ENCODE peak calls at places on chromosomes 12 and 14, in eight cellular contexts. M is CD4-positive, CD25-positive, alpha-beta regulatory T cell; L is CD8-positive, alpha-beta T cell; A is ovary; J is PC-3; T is Panc1; V is stomach; D is effector memory CD4-positive, alpha-beta T cell. I is an unnamed sample.

GRCh38 chr12:71763682-71764379 is 9.2 kb downstream of the RAB21 start:
- DNase-seq in T (no peak), D (no peak), J (no peak), M (no peak), A (no peak), V (no peak), L (no peak), I (no peak)

GRCh38 chr12:49818241-49818640 is 10.0 kb downstream of the NCKAP5L start:
- DNase-seq in T (no peak), J (no peak), M (no peak), D (no peak), L (no peak), V (no peak), A (peak; percentile 2), I (no peak)

GRCh38 chr12:50066402-50066801 is 9.0 kb downstream of the ASIC1 start:
- DNase-seq in M (no peak), L (no peak), A (no peak), V (no peak), D (no peak), T (no peak), J (no peak), I (peak; percentile 36)

GRCh38 chr12:100554608-100555077 is 18.8 kb upstream of the GAS2L3 start:
- DNase-seq in T (peak; percentile 58), D (no peak), V (no peak), M (no peak), J (peak; percentile 92), A (no peak), L (no peak), I (no peak)

GRCh38 chr14:106459971-106460730 is 933.8 kb downstream of the TMEM121 start:
- DNase-seq in D (peak; percentile 37), T (no peak), A (no peak), V (no peak), J (no peak), L (peak; percentile 23), M (peak; percentile 36), I (no peak)

GRCh38 chr14:100429537-100429936 is 106.4 kb downstream of the SLC25A47 start:
- DNase-seq in J (no peak), V (no peak), A (no peak), L (no peak), D (no peak), T (no peak), M (no peak), I (no peak)

GRCh38 chr14:20781805-20782204 is 737 bp downstream of the RNASE6 start:
- DNase-seq in D (no peak), M (no peak), T (no peak), J (no peak), A (no peak), V (no peak), L (no peak), I (no peak)

GRCh38 chr14:91374897-91375747 is 42.5 kb downstream of the CCDC88C start:
- DNase-seq in A (no peak), D (peak; percentile 42), M (no peak), L (no peak), V (peak; percentile 76), T (no peak), J (no peak), I (no peak)

GRCh38 chr14:82003418-82003817 is 469.8 kb upstream of the SEL1L start:
- DNase-seq in M (no peak), L (no peak), V (no peak), J (no peak), T (no peak), A (no peak), D (no peak), I (no peak)

GRCh38 chr14:38255408-38255672 is 553 bp downstream of the CLEC14A start:
- DNase-seq in M (no peak), J (no peak), T (no peak), L (no peak), D (no peak), V (no peak), A (peak; percentile 14), I (no peak)

GRCh38 chr14:64928239-64929002 is 14.1 kb downstream of the GPX2 start:
- DNase-seq in D (no peak), V (no peak), A (no peak), L (no peak), J (no peak), M (no peak), T (no peak), I (no peak)

GRCh38 chr14:36818212-36818611 is 156.6 kb downstream of the PAX9 start:
- DNase-seq in T (no peak), M (no peak), A (no peak), D (no peak), V (no peak), L (no peak), J (no peak), I (no peak)

GRCh38 chr14:88312262-88312661 is 10.8 kb downstream of the KCNK10 start:
- DNase-seq in T (no peak), J (no peak), A (no peak), D (no peak), V (no peak), M (no peak), L (no peak), I (no peak)

GRCh38 chr14:97994020-97994531 is 1196.9 kb downstream of the VRK1 start:
- DNase-seq in L (no peak), V (no peak), J (no peak), A (no peak), D (peak; percentile 18), M (no peak), T (no peak), I (no peak)

GRCh38 chr14:50447491-50447890 is 50.8 kb upstream of the CDKL1 start:
- DNase-seq in T (no peak), V (no peak), D (no peak), J (peak; percentile 93), M (no peak), A (no peak), L (no peak), I (no peak)

GRCh38 chr12:107393043-107393725 is 292.4 kb upstream of the PWP1 start:
- DNase-seq in A (no peak), T (no peak), M (no peak), V (no peak), J (no peak), L (no peak), D (no peak), I (no peak)

GRCh38 chr12:3740840-3741239 is 12.1 kb downstream of the CRACR2A start:
- DNase-seq in J (no peak), M (no peak), T (no peak), A (no peak), V (no peak), L (no peak), D (no peak), I (no peak)

GRCh38 chr14:94768141-94768520 is 1.8 kb downstream of the GSC start:
- DNase-seq in L (no peak), J (no peak), V (no peak), M (no peak), T (no peak), D (no peak), A (no peak), I (no peak)
- H3K4me3 ChIP-seq in L (no peak overlapping the region), J (no peak overlapping the region), V (peak overlapping the region; percentile 59), M (no peak overlapping the region), T (no peak overlapping the region), D (no peak overlapping the region), A (no peak overlapping the region), I (no peak overlapping the region)

DNA sequence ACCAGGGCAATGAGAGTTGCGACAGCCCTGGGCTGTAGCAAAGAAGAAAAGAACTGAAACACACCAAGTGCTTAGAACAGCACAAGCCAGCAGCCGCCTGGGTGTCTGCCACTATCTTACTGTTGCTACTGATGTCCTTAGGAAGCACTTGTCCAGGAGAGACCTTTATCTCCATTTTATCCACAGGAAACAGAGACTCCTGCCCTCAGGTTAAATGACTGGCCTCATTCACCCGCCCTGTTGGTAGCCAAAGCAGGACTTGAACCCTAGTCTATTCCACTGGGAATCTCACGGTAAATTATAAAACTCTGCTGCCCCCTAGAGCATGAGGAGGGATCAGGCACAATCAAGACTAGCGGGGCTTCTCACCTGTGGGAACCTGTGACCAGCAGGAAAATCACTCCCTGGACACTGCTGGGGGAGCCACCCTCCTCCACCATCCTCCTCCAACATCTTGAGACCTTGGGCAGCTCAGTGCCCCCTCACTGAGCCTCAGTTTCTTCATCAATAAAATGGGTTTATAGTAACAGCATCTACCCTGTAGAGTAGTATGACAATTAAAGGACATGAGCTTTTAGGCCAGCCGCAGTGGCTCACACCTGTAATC is 20.5 kb upstream of the TESC start:
- DNase-seq in T (peak; percentile 22), D (no peak), L (no peak), J (peak; percentile 73), A (no peak), V (no peak), M (no peak), I (no peak)
- H3K27me3 ChIP-seq in T (no peaks in the 10 kb centered on the region), D (no peaks in the 10 kb centered on the region), L (no peaks in the 10 kb centered on the region), J (no peaks in the 10 kb centered on the region), A (no peaks in the 10 kb centered on the region), V (no peaks in the 10 kb centered on the region), M (no peaks in the 10 kb centered on the region), I (no peaks in the 10 kb centered on the region)

GRCh38 chr14:73955674-73956073 is 5.6 kb downstream of the COQ6 start:
- DNase-seq in D (no peak), A (no peak), L (no peak), M (no peak), T (no peak), J (no peak), V (no peak), I (no peak)

GRCh38 chr14:73953731-73954130 is 3.6 kb downstream of the COQ6 start:
- DNase-seq in D (no peak), M (no peak), J (no peak), V (no peak), L (no peak), A (no peak), T (no peak), I (no peak)

GRCh38 chr14:73961192-73961591 is 11.1 kb downstream of the COQ6 start:
- DNase-seq in V (no peak), D (no peak), T (no peak), A (no peak), J (no peak), L (no peak), M (no peak), I (no peak)

DNA sequence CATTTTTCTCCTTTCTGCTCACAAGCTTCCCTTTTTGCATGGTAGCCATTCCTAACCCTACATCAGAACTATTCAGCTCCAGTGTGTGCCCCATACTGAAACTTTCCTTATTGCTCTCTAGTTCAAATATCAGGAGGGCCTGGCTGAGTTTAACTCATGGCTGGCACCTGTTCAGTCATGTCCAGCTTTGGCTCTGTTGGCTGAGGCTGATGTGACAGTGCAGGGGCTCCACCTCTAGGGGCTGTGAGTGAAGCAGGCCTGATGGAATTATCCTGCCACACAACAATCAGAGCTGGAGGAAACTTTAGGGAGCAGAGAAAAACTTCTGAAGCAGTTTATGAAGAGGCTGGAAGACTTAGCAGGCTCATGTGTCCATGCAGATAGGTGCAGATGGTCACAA is 8.5 kb downstream of the COQ6 start:
- DNase-seq in J (no peak), D (no peak), A (no peak), V (no peak), L (no peak), M (no peak), T (no peak), I (no peak)
- H3K9me3 ChIP-seq in J (no peaks in the 10 kb centered on the region), D (no peaks in the 10 kb centered on the region), A (no peaks in the 10 kb centered on the region), V (no peaks in the 10 kb centered on the region), L (no peaks in the 10 kb centered on the region), M (no peaks in the 10 kb centered on the region), T (no peaks in the 10 kb centered on the region), I (no peaks in the 10 kb centered on the region)

DNA sequence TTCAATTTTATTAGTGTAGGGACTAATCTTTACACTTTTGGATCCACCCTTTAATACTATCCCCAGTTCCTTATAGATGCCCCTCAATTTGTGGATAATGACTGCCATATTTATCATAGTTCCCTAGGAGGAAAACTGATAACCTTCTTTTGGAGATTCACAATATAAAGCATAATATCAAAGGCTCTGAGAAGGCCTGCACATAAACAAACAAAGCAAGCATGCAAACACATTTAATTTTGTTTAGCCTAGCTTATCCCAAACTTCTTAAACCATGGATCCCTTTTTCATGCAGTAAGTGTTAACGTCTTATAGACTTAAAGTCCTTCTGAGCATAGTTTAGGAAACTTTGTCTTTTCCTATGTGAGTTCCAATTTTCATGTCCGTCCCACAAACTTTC is 290.4 kb upstream of the TBX3 start:
- DNase-seq in M (no peak), D (no peak), L (no peak), A (no peak), V (no peak), T (no peak), J (no peak), I (no peak)
- H3K4me3 ChIP-seq in M (no peak overlapping the region), D (no peak overlapping the region), L (no peak overlapping the region), A (no peak overlapping the region), V (no peak overlapping the region), T (no peak overlapping the region), J (no peak overlapping the region), I (no peak overlapping the region)